ENCODE peak calls at places on chromosomes 7 and 10, in seven cellular contexts. X is mammary epithelial cell; Q is pancreas; D is CD8-positive, alpha-beta T cell; Z is cardiac fibroblast; H is neural crest cell; R is CD4-positive, alpha-beta T cell. J is an unnamed sample.

GRCh38 chr10:68423522-68423921 is 16.4 kb upstream of the RUFY2 start:
- DNase-seq in H (no peak), Q (no peak), X (no peak), R (no peak), D (peak), Z (no peak), J (no peak)

GRCh38 chr7:93894426-93894825 is 3.9 kb upstream of the TFPI2 start:
- DNase-seq in Z (no peak), X (no peak), D (no peak), R (no peak), Q (no peak), H (no peak), J (no peak)

GRCh38 chr7:159140170-159140910 is 4.3 kb downstream of the VIPR2 start:
- DNase-seq in Z (no peak), Q (no peak), R (no peak), D (no peak), X (no peak), H (no peak), J (no peak)

GRCh38 chr10:77411805-77412204 is 225.8 kb downstream of the KCNMA1 start:
- DNase-seq in R (no peak), H (no peak), Z (no peak), X (no peak), Q (no peak), D (no peak), J (no peak)

GRCh38 chr7:151725844-151726770 is 150.8 kb downstream of the PRKAG2 start:
- DNase-seq in X (no peak), R (no peak), D (no peak), Q (no peak), H (no peak), Z (no peak), J (no peak)

GRCh38 chr7:145909956-145910611 is 206.5 kb upstream of the CNTNAP2 start:
- DNase-seq in D (no peak), R (no peak), H (no peak), X (no peak), Z (peak), Q (no peak), J (no peak)

GRCh38 chr10:110354322-110354766 is 49.6 kb upstream of the SMNDC1 start:
- DNase-seq in H (peak), D (peak), X (peak), Q (peak), Z (peak), R (peak), J (peak)

GRCh38 chr10:97888641-97889262 is 39.1 kb downstream of the GOLGA7B start:
- DNase-seq in Q (peak), H (no peak), Z (peak), X (peak), R (no peak), D (no peak), J (no peak)

GRCh38 chr7:159017741-159018140 is 126.9 kb downstream of the VIPR2 start:
- DNase-seq in X (no peak), Q (no peak), H (no peak), D (no peak), Z (no peak), R (no peak), J (no peak)

GRCh38 chr10:68992721-68993440 is 4.3 kb downstream of the KIFBP start:
- DNase-seq in Z (peak), H (no peak), R (no peak), X (peak), Q (peak), D (no peak), J (no peak)

GRCh38 chr7:80635998-80636397 is 2.4 kb upstream of the CD36 start:
- DNase-seq in D (no peak), H (no peak), Q (no peak), R (no peak), X (no peak), Z (no peak), J (no peak)

GRCh38 chr7:50660040-50660829 is 95.0 kb upstream of the DDC start:
- DNase-seq in Z (no peak), X (no peak), Q (no peak), R (peak), H (no peak), D (peak), J (no peak)

GRCh38 chr7:27110163-27110976 is 7.9 kb upstream of the HOXA2 start:
- DNase-seq in H (no peak), R (no peak), Z (no peak), X (peak), Q (no peak), D (no peak), J (no peak)

GRCh38 chr7:17099083-17099973 is 199.1 kb upstream of the AHR start:
- DNase-seq in Z (peak), X (peak), Q (peak), H (no peak), R (no peak), D (no peak), J (no peak)

GRCh38 chr7:151013728-151014497 is 10.4 kb downstream of the ATG9B start:
- DNase-seq in H (no peak), D (peak), R (peak), Q (peak), Z (peak), X (no peak), J (peak)

GRCh38 chr10:30529373-30529998 is 95.5 kb downstream of the MAP3K8 start:
- DNase-seq in D (peak), Z (no peak), H (no peak), Q (peak), X (no peak), R (peak), J (peak)

GRCh38 chr7:919924-920341 is 34.5 kb downstream of the ADAP1 start:
- DNase-seq in D (no peak), Q (peak), Z (no peak), R (no peak), X (no peak), H (no peak), J (no peak)

GRCh38 chr10:26857991-26858706 is 2.6 kb downstream of the ABI1 start:
- DNase-seq in D (no peak), Q (no peak), H (no peak), Z (peak), R (no peak), X (peak), J (peak)

GRCh38 chr10:110083884-110084283 is 76.1 kb downstream of the ADD3 start:
- DNase-seq in X (peak), R (no peak), H (no peak), Q (no peak), Z (peak), D (no peak), J (no peak)

GRCh38 chr10:23439452-23439919 is 611 bp downstream of the OTUD1 start:
- DNase-seq in X (no peak), Q (no peak), H (peak), Z (peak), R (peak), D (no peak), J (no peak)

GRCh38 chr10:124462348-124462695 is 699 bp downstream of the LHPP start:
- DNase-seq in Z (no peak), Q (no peak), R (no peak), X (no peak), D (no peak), H (no peak), J (no peak)

GRCh38 chr7:28180364-28181147 is at the start of gene JAZF1:
- DNase-seq in X (peak), H (peak), D (peak), R (peak), Z (peak), Q (peak), J (peak)
- TF ChIP-seq CTCF in X (no peak), H (no peak), D (no peak), R (no peak), Z (no peak), Q (no peak), J (no peak)

GRCh38 chr10:31620236-31621151 is 301.5 kb downstream of the ZEB1 start:
- DNase-seq in D (no peak), Q (peak), H (no peak), Z (peak), X (no peak), R (no peak), J (no peak)
- TF ChIP-seq CTCF in D (no peak), Q (no peak), H (no peak), Z (no peak), X (no peak), R (no peak), J (no peak)

DNA sequence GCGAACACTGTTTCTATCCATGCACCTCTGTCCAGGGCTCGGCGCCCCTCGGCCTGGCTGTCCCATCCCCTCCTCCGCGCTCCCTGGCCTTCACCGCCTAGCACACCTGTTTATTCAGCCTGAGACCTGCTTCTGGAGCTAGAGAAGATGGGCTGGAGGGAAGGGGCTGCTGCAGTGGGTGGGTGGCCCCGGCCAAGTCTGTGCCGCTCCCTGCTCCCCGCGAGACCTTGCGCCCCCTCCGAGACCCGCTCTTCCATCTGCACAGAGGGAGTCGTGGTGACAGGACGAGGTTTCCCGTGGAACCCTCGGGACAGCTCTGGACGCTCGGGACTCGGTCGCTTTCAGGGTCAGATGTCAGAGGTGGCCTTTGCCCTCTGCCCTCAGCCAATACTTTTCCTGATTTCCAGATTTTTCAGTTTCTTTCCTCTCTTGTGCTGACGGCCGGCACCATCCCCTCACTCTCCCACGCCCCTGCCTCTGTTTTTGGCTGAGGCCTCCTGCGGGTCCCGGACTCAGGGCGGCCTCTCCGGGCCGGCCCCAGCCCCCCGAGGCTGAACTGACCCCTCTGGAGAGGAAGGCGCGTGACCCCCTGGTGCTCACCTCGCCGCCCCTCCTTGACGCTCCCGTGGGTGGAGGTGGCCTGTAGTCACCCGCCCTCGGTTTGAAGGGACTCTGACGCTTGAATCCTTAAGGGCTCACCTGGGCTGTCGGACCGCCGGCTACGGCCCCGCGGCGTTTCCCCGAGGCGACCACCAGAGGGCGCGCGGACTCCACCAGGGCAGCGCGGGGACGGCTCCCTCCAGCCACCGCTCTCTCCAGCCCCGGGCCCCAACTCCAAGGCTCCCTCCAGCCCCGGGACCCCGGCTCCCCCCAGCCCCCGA is 15.6 kb downstream of the SHH start:
- DNase-seq in H (peak), Z (no peak), D (peak), Q (no peak), R (peak), X (no peak), J (peak)
- TF ChIP-seq CTCF in H (peak), Z (peak), D (peak), Q (peak), R (peak), X (no peak), J (peak)

GRCh38 chr7:155210386-155210785 is 87.3 kb upstream of the INSIG1 start:
- DNase-seq in Q (no peak), Z (no peak), R (no peak), D (no peak), X (peak), H (no peak), J (no peak)
- TF ChIP-seq CTCF in Q (no peak), Z (no peak), R (no peak), D (no peak), X (peak), H (no peak), J (no peak)

DNA sequence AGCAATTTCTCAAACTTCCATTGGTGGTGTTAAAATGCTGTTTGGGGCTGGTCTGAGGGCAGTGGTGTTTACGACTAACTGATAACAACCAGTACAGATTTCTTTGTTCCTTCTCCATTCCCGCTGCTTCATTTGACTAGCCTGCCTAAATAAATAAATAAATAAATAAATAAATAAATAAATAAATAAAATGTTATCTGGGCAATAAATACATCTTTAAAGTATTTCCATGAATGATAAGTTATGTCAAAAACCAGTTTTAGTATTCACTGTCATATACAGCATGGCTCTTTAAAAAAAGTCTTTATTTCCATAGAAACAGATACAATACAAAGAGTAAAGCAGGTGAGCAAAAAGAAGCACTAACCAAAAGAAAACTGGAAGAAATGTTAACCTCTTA is 81.3 kb downstream of the ATE1 start:
- DNase-seq in D (no peak), X (no peak), R (no peak), Q (no peak), Z (no peak), H (no peak), J (no peak)
- TF ChIP-seq CTCF in D (no peak), X (no peak), R (no peak), Q (no peak), Z (no peak), H (no peak), J (no peak)

DNA sequence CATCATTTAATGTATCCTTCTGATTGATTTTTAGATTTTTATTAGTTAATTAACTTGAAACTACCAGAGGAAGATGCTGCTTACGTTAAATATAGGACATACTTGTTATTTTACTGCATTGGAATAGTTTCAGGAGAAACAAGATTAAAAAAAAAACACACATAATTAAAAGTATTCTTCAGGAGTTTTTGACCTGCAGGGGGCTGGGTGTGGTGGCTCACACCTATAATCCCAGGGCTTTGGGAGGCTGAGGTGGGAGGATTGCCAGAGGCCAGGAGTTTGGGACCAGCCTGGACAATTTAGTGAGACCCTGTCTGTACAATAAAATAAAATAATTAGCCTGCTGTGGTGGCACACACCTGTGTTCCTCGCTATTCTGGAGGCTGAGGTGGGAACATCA is 10.7 kb downstream of the CBLL1 start:
- DNase-seq in X (no peak), H (no peak), D (no peak), Z (no peak), Q (no peak), R (no peak), J (no peak)
- TF ChIP-seq CTCF in X (peak), H (peak), D (no peak), Z (peak), Q (no peak), R (no peak), J (no peak)

GRCh38 chr7:15012135-15012534 is 109.6 kb upstream of the DGKB start:
- DNase-seq in H (no peak), D (no peak), X (no peak), Z (no peak), R (no peak), Q (no peak), J (no peak)

GRCh38 chr7:15016726-15017125 is 114.2 kb upstream of the DGKB start:
- DNase-seq in Z (peak), D (no peak), R (no peak), H (no peak), Q (no peak), X (peak), J (no peak)

GRCh38 chr7:15018981-15019380 is 116.4 kb upstream of the DGKB start:
- DNase-seq in D (no peak), Q (no peak), R (no peak), H (no peak), X (no peak), Z (no peak), J (no peak)

GRCh38 chr7:15015545-15016314 is 113.2 kb upstream of the DGKB start:
- DNase-seq in D (no peak), Q (peak), R (no peak), Z (peak), H (peak), X (peak), J (peak)

GRCh38 chr7:15016315-15016667 is 113.7 kb upstream of the DGKB start:
- DNase-seq in D (no peak), X (no peak), Z (no peak), H (no peak), R (no peak), Q (no peak), J (no peak)
- TF ChIP-seq CTCF in D (peak), X (no peak), Z (no peak), H (peak), R (peak), Q (no peak), J (no peak)

GRCh38 chr10:122113161-122113944 is 124.4 kb downstream of the TACC2 start:
- DNase-seq in Q (peak), R (no peak), H (peak), X (peak), Z (peak), D (no peak), J (peak)
- TF ChIP-seq CTCF in Q (peak), R (no peak), H (peak), X (peak), Z (peak), D (no peak), J (no peak)

DNA sequence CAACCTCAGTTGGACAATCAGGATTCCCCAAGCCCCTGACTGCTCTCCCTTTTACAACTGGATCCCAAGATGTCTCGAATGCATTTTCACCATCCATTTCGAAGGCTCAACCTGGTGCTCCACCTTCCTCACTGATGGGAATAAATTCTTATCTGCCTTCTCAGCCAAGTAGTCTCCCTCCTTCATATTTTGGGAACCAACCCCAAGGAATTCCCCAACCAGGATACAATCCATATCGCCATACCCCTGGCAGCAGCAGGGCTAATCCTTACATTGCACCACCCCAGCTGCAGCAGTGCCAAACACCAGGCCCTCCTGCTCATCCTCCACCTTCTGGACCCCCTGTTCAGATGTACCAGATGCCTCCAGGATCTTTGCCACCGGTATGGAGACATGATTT is 6.0 kb downstream of the SEC23IP start:
- DNase-seq in Z (no peak), D (no peak), R (no peak), X (no peak), H (no peak), Q (no peak), J (no peak)
- TF ChIP-seq CTCF in Z (no peak), D (no peak), R (no peak), X (no peak), H (no peak), Q (no peak), J (no peak)

DNA sequence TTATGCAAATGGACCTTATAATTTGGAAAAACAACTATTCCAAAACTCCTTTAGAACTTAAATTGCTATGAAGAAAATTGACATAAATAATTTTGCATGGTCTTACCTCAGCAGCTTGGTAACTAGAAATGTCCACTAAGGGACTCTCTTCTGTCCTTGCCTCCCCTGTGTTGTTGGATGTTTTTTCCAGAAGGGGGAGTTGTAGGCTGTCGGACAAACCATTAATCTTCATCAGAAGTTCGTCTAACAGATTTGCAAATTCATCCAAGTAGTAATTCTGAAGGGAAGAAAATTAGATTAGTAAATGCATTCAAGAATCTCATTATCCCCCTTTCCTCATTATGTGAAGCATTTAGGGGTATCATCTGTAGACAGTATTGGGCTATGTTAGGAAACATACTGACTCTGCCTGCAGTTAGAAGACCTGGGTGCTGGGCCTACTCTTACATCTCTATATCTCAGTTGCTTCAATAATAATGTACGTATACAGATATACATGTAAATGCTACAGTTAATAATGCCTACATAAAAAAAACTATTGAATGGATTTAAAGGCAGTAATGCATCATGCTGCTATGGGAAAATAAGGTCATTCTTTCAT is 155.6 kb downstream of the PKD1L1 start:
- DNase-seq in H (no peak), Z (peak), R (no peak), D (no peak), X (no peak), Q (no peak), J (no peak)
- TF ChIP-seq CTCF in H (peak), Z (peak), R (no peak), D (no peak), X (peak), Q (no peak), J (no peak)